ENCODE peak calls at places on chromosomes 13 and 19, in four cellular contexts. B is naive thymus-derived CD8-positive, alpha-beta T cell; G is NCI-H146; T is CD4-positive, alpha-beta T cell. Z is an unnamed sample.

GRCh38 chr19:55305491-55305890 is 19.6 kb downstream of the TMEM150B start:
- DNase-seq in B (peak), G (peak), T (peak), Z (peak)

GRCh38 chr13:52405767-52406494 is at the start of gene THSD1:
- DNase-seq in B (peak), G (peak), T (no peak), Z (peak)

GRCh38 chr19:44756089-44756562 is 7.6 kb downstream of the BCL3 start:
- DNase-seq in B (no peak), G (no peak), T (no peak), Z (no peak)

GRCh38 chr13:31699650-31700049 is 39.7 kb upstream of the RXFP2 start:
- DNase-seq in B (no peak), G (no peak), T (no peak), Z (no peak)

GRCh38 chr13:104043184-104043583 is 977.0 kb upstream of the SLC10A2 start:
- DNase-seq in B (no peak), G (no peak), T (no peak), Z (no peak)

GRCh38 chr13:52449323-52450011 is 967 bp downstream of the VPS36 start:
- DNase-seq in B (no peak), G (no peak), T (no peak), Z (no peak)

GRCh38 chr13:71886880-71887279 is 19.9 kb upstream of the DACH1 start:
- DNase-seq in B (no peak), G (no peak), T (no peak), Z (no peak)

GRCh38 chr19:48175578-48175977 is 5.1 kb downstream of the ZSWIM9 start:
- DNase-seq in B (no peak), G (no peak), T (no peak), Z (no peak)

GRCh38 chr19:10936661-10937084 is 8.1 kb downstream of the TIMM29 start:
- DNase-seq in B (peak), G (peak), T (no peak), Z (peak)

Z was measured in COR-L47.